ENCODE peak calls at places on chromosomes 6 and 20, in seven cellular contexts. D, G, O, A, F, J and M are unnamed samples. For H3K79me1, the result is how much of the 10 kb centered on the place peaks cover.

GRCh38 chr6:40440083-40440482 is 147.1 kb downstream of the LRFN2 start:
- DNase-seq in D (no peak), G (no peak), O (no peak), A (no peak), F (no peak), J (no peak), M (no peak)

GRCh38 chr6:28907394-28907793 is 16.4 kb downstream of the TRIM27 start:
- DNase-seq in D (no peak), G (no peak), O (peak), A (peak), F (peak), J (no peak), M (no peak)

GRCh38 chr20:44646023-44646640 is 5.4 kb downstream of the ADA start:
- DNase-seq in D (peak), G (peak), O (no peak), A (peak), F (peak), J (no peak), M (no peak)

GRCh38 chr6:41901882-41902519 is 6.8 kb upstream of the USP49 start:
- DNase-seq in D (no peak), G (peak), O (peak), A (peak), F (peak), J (no peak), M (peak)

GRCh38 chr6:16403831-16404230 is 165.4 kb downstream of the GMPR start:
- DNase-seq in D (no peak), G (no peak), O (no peak), A (peak), F (no peak), J (no peak), M (no peak)

GRCh38 chr20:63881451-63882226 is 13.3 kb upstream of the DNAJC5 start:
- DNase-seq in D (no peak), G (no peak), O (no peak), A (no peak), F (no peak), J (no peak), M (peak)

GRCh38 chr6:104623052-104623690 is 236.5 kb downstream of the HACE1 start:
- DNase-seq in D (peak), G (peak), O (no peak), A (no peak), F (peak), J (no peak), M (peak)

GRCh38 chr20:48308882-48309281 is 518.9 kb downstream of the PREX1 start:
- DNase-seq in D (no peak), G (no peak), O (no peak), A (no peak), F (no peak), J (no peak), M (peak)

GRCh38 chr6:89122625-89123024 is 4.8 kb upstream of the SRSF12 start:
- DNase-seq in D (no peak), G (no peak), O (peak), A (peak), F (peak), J (no peak), M (peak)

GRCh38 chr20:18657575-18657974 is 69.7 kb downstream of the DTD1 start:
- DNase-seq in D (no peak), G (no peak), O (no peak), A (peak), F (no peak), J (no peak), M (no peak)

GRCh38 chr6:24495516-24495847 is 713 bp downstream of the ALDH5A1 start:
- DNase-seq in D (no peak), G (peak), O (peak), A (peak), F (peak), J (no peak), M (peak)

GRCh38 chr6:3334579-3334978 is 75.8 kb downstream of the PSMG4 start:
- DNase-seq in D (no peak), G (no peak), O (no peak), A (no peak), F (no peak), J (no peak), M (no peak)

GRCh38 chr20:47711046-47711752 is 74.1 kb downstream of the SULF2 start:
- DNase-seq in D (no peak), G (no peak), O (no peak), A (no peak), F (no peak), J (no peak), M (no peak)

GRCh38 chr20:58102252-58102651 is 126.2 kb downstream of the ANKRD60 start:
- DNase-seq in D (no peak), G (no peak), O (peak), A (no peak), F (no peak), J (no peak), M (no peak)

GRCh38 chr6:126748141-126748540 is 370.3 kb upstream of the RSPO3 start:
- DNase-seq in D (no peak), G (no peak), O (no peak), A (no peak), F (no peak), J (no peak), M (no peak)

GRCh38 chr6:135812085-135812526 is 39.4 kb upstream of the PDE7B start:
- DNase-seq in D (no peak), G (no peak), O (no peak), A (peak), F (peak), J (no peak), M (no peak)

GRCh38 chr20:44006126-44006525 is 91.5 kb downstream of the TOX2 start:
- DNase-seq in D (no peak), G (no peak), O (no peak), A (no peak), F (no peak), J (no peak), M (no peak)

GRCh38 chr6:63347599-63347998 is 27.8 kb upstream of the LGSN start:
- DNase-seq in D (no peak), G (no peak), O (peak), A (peak), F (peak), J (no peak), M (no peak)

GRCh38 chr6:164286021-164286420 is 871.5 kb downstream of the QKI start:
- DNase-seq in D (no peak), G (no peak), O (no peak), A (no peak), F (no peak), J (no peak), M (no peak)

GRCh38 chr6:1856381-1856780 is 246.7 kb downstream of the FOXC1 start:
- DNase-seq in D (no peak), G (no peak), O (no peak), A (peak), F (peak), J (no peak), M (no peak)

GRCh38 chr20:55977723-55978481 is 27.4 kb downstream of the CBLN4 start:
- DNase-seq in D (no peak), G (no peak), O (no peak), A (no peak), F (no peak), J (no peak), M (no peak)

GRCh38 chr6:1700283-1700967 is 90.7 kb downstream of the FOXC1 start:
- DNase-seq in D (no peak), G (no peak), O (no peak), A (no peak), F (no peak), J (no peak), M (no peak)

GRCh38 chr6:115131709-115132490 is 789.1 kb upstream of the HS3ST5 start:
- DNase-seq in D (no peak), G (no peak), O (no peak), A (no peak), F (no peak), J (no peak), M (no peak)

GRCh38 chr20:62596486-62596885 is 45.8 kb upstream of the SLCO4A1 start:
- DNase-seq in D (no peak), G (no peak), O (no peak), A (no peak), F (no peak), J (no peak), M (no peak)

GRCh38 chr6:75210885-75211739 is 5.3 kb upstream of the COL12A1 start:
- DNase-seq in D (peak), G (no peak), O (peak), A (peak), F (peak), J (no peak), M (peak)

GRCh38 chr6:89313006-89313405 is 2.1 kb downstream of the GABRR2 start:
- DNase-seq in D (no peak), G (no peak), O (no peak), A (peak), F (peak), J (no peak), M (no peak)

GRCh38 chr20:46229478-46229877 is 78.8 kb downstream of the CDH22 start:
- DNase-seq in D (no peak), G (no peak), O (no peak), A (no peak), F (no peak), J (no peak), M (peak)

GRCh38 chr6:105994522-105995402 is 91.4 kb upstream of the PRDM1 start:
- DNase-seq in D (peak), G (peak), O (peak), A (peak), F (peak), J (no peak), M (peak)

GRCh38 chr20:237479-237878 is 10.4 kb downstream of the DEFB129 start:
- DNase-seq in D (no peak), G (no peak), O (peak), A (peak), F (no peak), J (no peak), M (no peak)

GRCh38 chr6:139533573-139534471 is 159.4 kb upstream of the CITED2 start:
- DNase-seq in D (no peak), G (no peak), O (peak), A (peak), F (peak), J (no peak), M (peak)

GRCh38 chr6:26199773-26200728 is 112.8 kb downstream of the HFE start:
- DNase-seq in D (no peak), G (no peak), O (peak), A (peak), F (peak), J (no peak), M (no peak)

GRCh38 chr20:34311118-34312023 is 8.2 kb upstream of the AHCY start:
- DNase-seq in D (peak), G (peak), O (peak), A (no peak), F (peak), J (peak), M (peak)

GRCh38 chr6:168624948-168625347 is 184.0 kb downstream of the SMOC2 start:
- DNase-seq in D (no peak), G (no peak), O (no peak), A (no peak), F (no peak), J (no peak), M (no peak)

GRCh38 chr6:168626046-168626445 is 185.1 kb downstream of the SMOC2 start:
- DNase-seq in D (no peak), G (no peak), O (no peak), A (no peak), F (no peak), J (no peak), M (no peak)

GRCh38 chr6:168628732-168629245 is 187.8 kb downstream of the SMOC2 start:
- DNase-seq in D (no peak), G (no peak), O (no peak), A (no peak), F (no peak), J (no peak), M (no peak)

GRCh38 chr6:168625602-168626001 is 184.6 kb downstream of the SMOC2 start:
- DNase-seq in D (no peak), G (no peak), O (no peak), A (no peak), F (no peak), J (no peak), M (no peak)

GRCh38 chr6:168627798-168628551 is 187.0 kb downstream of the SMOC2 start:
- DNase-seq in D (no peak), G (no peak), O (no peak), A (no peak), F (no peak), J (no peak), M (no peak)
- H2BK120ac ChIP-seq in D (no peak), G (no peak), O (peak), A (no peak), F (no peak), J (no peak), M (no peak)

GRCh38 chr20:61300741-61301140 is 48.7 kb downstream of the CDH4 start:
- DNase-seq in D (no peak), G (no peak), O (no peak), A (no peak), F (no peak), J (no peak), M (no peak)

GRCh38 chr20:61304750-61305149 is 52.7 kb downstream of the CDH4 start:
- DNase-seq in D (no peak), G (no peak), O (no peak), A (no peak), F (no peak), J (no peak), M (no peak)

GRCh38 chr20:61301995-61302525 is 50.0 kb downstream of the CDH4 start:
- DNase-seq in D (no peak), G (no peak), O (no peak), A (no peak), F (no peak), J (no peak), M (no peak)

GRCh38 chr20:61303217-61303616 is 51.2 kb downstream of the CDH4 start:
- DNase-seq in D (no peak), G (no peak), O (no peak), A (no peak), F (no peak), J (no peak), M (no peak)

DNA sequence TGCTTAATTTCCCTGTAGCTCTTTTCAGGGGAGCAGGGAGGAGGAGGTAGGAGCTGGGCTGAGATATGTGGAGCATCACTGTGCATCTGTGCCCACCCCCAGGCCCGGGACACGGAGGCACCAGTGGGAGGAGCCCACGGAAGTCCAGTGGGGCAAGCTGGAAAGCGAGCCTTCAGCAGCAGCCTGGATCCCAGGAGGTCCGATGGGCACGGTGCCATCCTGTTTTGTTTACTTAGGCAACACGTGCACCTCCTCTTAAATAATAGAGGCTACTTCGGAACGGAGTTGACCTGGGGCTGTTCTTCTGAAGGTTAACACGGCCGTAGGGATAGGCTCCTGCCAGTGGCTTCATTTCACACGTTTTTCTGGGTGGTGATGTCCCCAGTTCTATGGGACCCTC is 51.6 kb downstream of the CDH4 start:
- DNase-seq in D (no peak), G (no peak), O (no peak), A (no peak), F (no peak), J (no peak), M (no peak)
- H3K18ac ChIP-seq in D (peak), G (no peak), O (no peak), A (no peak), F (no peak), J (no peak), M (no peak)

DNA sequence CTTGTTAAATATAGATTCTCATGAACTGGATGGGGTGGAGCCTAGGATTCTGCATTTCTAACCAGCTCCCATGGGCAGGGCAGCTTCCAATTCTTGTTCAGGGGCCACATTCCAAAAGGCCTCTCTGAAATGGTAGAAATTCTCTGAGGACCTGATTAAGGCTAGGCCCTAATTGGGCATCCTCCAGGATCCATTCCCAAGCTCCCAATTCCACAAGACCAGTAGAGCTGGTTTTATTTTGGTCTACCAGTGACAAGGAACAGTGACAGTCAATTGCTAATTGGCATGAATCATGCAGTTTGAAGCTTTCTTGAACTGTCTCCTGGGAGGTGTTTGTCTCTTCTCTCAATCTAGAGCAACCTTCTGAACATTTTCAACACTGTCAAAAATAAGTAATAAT is 3.0 kb downstream of the THBD start:
- DNase-seq in D (no peak), G (no peak), O (peak), A (no peak), F (no peak), J (no peak), M (no peak)
- H3K79me1 ChIP-seq in D (under half), G (under half), O (under half), A (under half), F (under half), J (under half), M (under half)

GRCh38 chr20:40775747-40776146 is 86.7 kb upstream of the MAFB start:
- DNase-seq in D (no peak), G (no peak), O (no peak), A (no peak), F (no peak), J (no peak), M (no peak)
- H2BK120ac ChIP-seq in D (no peak), G (no peak), O (no peak), A (no peak), F (no peak), J (no peak), M (no peak)

GRCh38 chr6:152257581-152257980 is 379.6 kb downstream of the SYNE1 start:
- DNase-seq in D (no peak), G (no peak), O (no peak), A (no peak), F (no peak), J (no peak), M (no peak)
- H3K18ac ChIP-seq in D (no peak), G (no peak), O (no peak), A (no peak), F (no peak), J (no peak), M (no peak)

GRCh38 chr6:56851541-56852248 is 103.2 kb upstream of the BEND6 start:
- DNase-seq in D (peak), G (peak), O (peak), A (peak), F (peak), J (no peak), M (peak)

GRCh38 chr6:56853541-56853940 is 101.4 kb upstream of the BEND6 start:
- DNase-seq in D (no peak), G (no peak), O (no peak), A (no peak), F (no peak), J (no peak), M (no peak)

GRCh38 chr6:56851104-56851503 is 103.8 kb upstream of the BEND6 start:
- DNase-seq in D (no peak), G (peak), O (no peak), A (peak), F (peak), J (no peak), M (peak)

GRCh38 chr6:56852611-56853010 is 102.3 kb upstream of the BEND6 start:
- DNase-seq in D (no peak), G (no peak), O (peak), A (no peak), F (no peak), J (no peak), M (peak)

GRCh38 chr6:56852249-56852606 is 102.7 kb upstream of the BEND6 start:
- DNase-seq in D (no peak), G (no peak), O (peak), A (no peak), F (no peak), J (no peak), M (no peak)
- H3K79me1 ChIP-seq in D (under half), G (under half), O (under half), A (half or more), F (under half), J (under half), M (under half)

DNA sequence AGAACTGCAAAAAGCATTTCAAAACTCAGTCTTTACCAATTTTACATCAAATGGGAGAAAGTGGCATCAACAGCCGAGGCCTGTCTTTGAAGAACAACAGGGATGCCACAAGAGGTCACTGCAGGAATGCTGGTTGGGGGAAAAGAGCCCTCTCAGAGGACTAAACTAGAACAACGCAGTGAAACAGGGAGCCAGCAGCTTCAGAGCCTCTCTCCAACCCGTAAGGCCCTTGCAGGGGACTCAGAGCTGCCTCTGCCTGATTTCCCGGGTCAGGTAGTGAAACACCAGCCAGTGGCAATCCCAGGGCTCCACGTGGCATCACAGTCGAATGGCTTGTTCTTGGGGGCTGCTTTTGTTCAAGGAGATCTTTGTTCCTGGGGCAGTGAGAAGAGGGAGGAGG is 55.0 kb upstream of the KCNK16 start:
- DNase-seq in D (peak), G (peak), O (peak), A (peak), F (peak), J (peak), M (peak)
- H2BK120ac ChIP-seq in D (no peak), G (no peak), O (no peak), A (no peak), F (no peak), J (no peak), M (no peak)

GRCh38 chr6:50707652-50708325 is 5.5 kb upstream of the TFAP2D start:
- DNase-seq in D (no peak), G (peak), O (no peak), A (no peak), F (no peak), J (no peak), M (peak)
- H3K18ac ChIP-seq in D (peak), G (no peak), O (no peak), A (no peak), F (no peak), J (peak), M (no peak)

GRCh38 chr20:15099130-15099529 is 761.7 kb upstream of the FLRT3 start:
- DNase-seq in D (no peak), G (no peak), O (no peak), A (no peak), F (no peak), J (no peak), M (no peak)
- H3K79me1 ChIP-seq in D (under half), G (under half), O (under half), A (under half), F (under half), J (under half), M (under half)